ENCODE peak calls at places on chromosomes 13 and 19, in six cellular contexts. A is dorsolateral prefrontal cortex; N is naive B cell; C is stimulated activated CD4-positive, alpha-beta T cell treated with anti-CD3 and anti-CD28 coated beads, TNF-alpha, amount 100 ng/mL, for 48 hours; Y is activated gamma-delta T cell treated with Interleukin-2 at 50 U/mL for 16 hours; X is H54. M is an unnamed sample.

GRCh38 chr13:109715902-109716301 is 70.5 kb downstream of the IRS2 start:
- DNase-seq in A (no peak), N (no peak), C (no peak), Y (no peak), X (no peak), M (peak)

GRCh38 chr13:113832631-113833030 is 31.2 kb downstream of the GAS6 start:
- DNase-seq in A (no peak), N (no peak), C (no peak), Y (no peak), X (no peak), M (no peak)

GRCh38 chr13:82407321-82407720 is 1475.0 kb downstream of the SLITRK1 start:
- DNase-seq in A (no peak), N (no peak), C (no peak), Y (no peak), X (no peak), M (no peak)

GRCh38 chr13:103349664-103350063 is 283.4 kb upstream of the SLC10A2 start:
- DNase-seq in A (no peak), N (no peak), C (no peak), Y (no peak), X (no peak), M (no peak)

GRCh38 chr13:97948041-97948440 is 5.4 kb upstream of the IPO5 start:
- DNase-seq in A (no peak), N (no peak), C (no peak), Y (no peak), X (no peak), M (no peak)

GRCh38 chr19:15422311-15423075 is 3.7 kb upstream of the AKAP8L start:
- DNase-seq in A (no peak), N (no peak), C (no peak), Y (no peak), X (no peak), M (no peak)

GRCh38 chr13:99657848-99658265 is 156.6 kb downstream of the TM9SF2 start:
- DNase-seq in A (no peak), N (peak), C (no peak), Y (peak), X (peak), M (no peak)

GRCh38 chr19:2653717-2654584 is 48.5 kb downstream of the GNG7 start:
- DNase-seq in A (peak), N (no peak), C (no peak), Y (no peak), X (no peak), M (no peak)

GRCh38 chr13:60427285-60427684 is 30.3 kb downstream of the TDRD3 start:
- DNase-seq in A (no peak), N (no peak), C (no peak), Y (no peak), X (no peak), M (no peak)

GRCh38 chr19:5154799-5155426 is 185.7 kb downstream of the PTPRS start:
- DNase-seq in A (no peak), N (no peak), C (no peak), Y (no peak), X (no peak), M (no peak)

GRCh38 chr19:40616941-40617340 is 15.8 kb downstream of the LTBP4 start:
- DNase-seq in A (no peak), N (no peak), C (no peak), Y (no peak), X (no peak), M (no peak)

GRCh38 chr13:48401480-48401879 is 11.4 kb downstream of the LPAR6 start:
- DNase-seq in A (no peak), N (no peak), C (no peak), Y (no peak), X (no peak), M (no peak)

GRCh38 chr19:16073988-16074387 is 2.3 kb upstream of the TPM4 start:
- DNase-seq in A (no peak), N (no peak), C (no peak), Y (no peak), X (no peak), M (no peak)

GRCh38 chr19:8631425-8631819 is 989 bp downstream of the NFILZ start:
- DNase-seq in A (no peak), N (no peak), C (no peak), Y (no peak), X (no peak), M (no peak)

GRCh38 chr19:12669272-12670158 is 2.9 kb downstream of the WDR83 start:
- DNase-seq in A (peak), N (peak), C (no peak), Y (peak), X (peak), M (peak)

GRCh38 chr13:114022876-114023275 is 49.0 kb upstream of the C13orf46 start:
- DNase-seq in A (no peak), N (no peak), C (no peak), Y (no peak), X (no peak), M (no peak)

GRCh38 chr19:41187884-41188279 is 5.1 kb upstream of the CYP2S1 start:
- DNase-seq in A (no peak), N (no peak), C (no peak), Y (no peak), X (no peak), M (no peak)

GRCh38 chr19:3983936-3984583 is 1.2 kb downstream of the EEF2 start:
- DNase-seq in A (no peak), N (no peak), C (no peak), Y (no peak), X (no peak), M (peak)

GRCh38 chr13:52348983-52349780 is 56.8 kb downstream of the THSD1 start:
- DNase-seq in A (no peak), N (no peak), C (no peak), Y (no peak), X (peak), M (no peak)

GRCh38 chr19:18879579-18880373 is 16.2 kb downstream of the CERS1 start:
- DNase-seq in A (no peak), N (no peak), C (peak), Y (no peak), X (no peak), M (no peak)

GRCh38 chr13:26896986-26897668 is 136.5 kb upstream of the GPR12 start:
- DNase-seq in A (no peak), N (no peak), C (no peak), Y (no peak), X (no peak), M (no peak)

GRCh38 chr19:2533072-2533425 is 57.1 kb downstream of the GADD45B start:
- DNase-seq in A (no peak), N (no peak), C (no peak), Y (no peak), X (no peak), M (no peak)

GRCh38 chr19:32708457-32708856 is 11.1 kb upstream of the TDRD12 start:
- DNase-seq in A (no peak), N (no peak), C (no peak), Y (peak), X (no peak), M (no peak)

GRCh38 chr13:103941506-103942148 is 875.4 kb upstream of the SLC10A2 start:
- DNase-seq in A (no peak), N (no peak), C (no peak), Y (no peak), X (no peak), M (no peak)

M was measured in AML-193.